ENCODE peak calls at places on chromosome 7, in six cellular contexts. M, G, F, I, N and R are unnamed samples. For H3K4me1 and H3K36me3, the result is how much of the 10 kb centered on the place peaks cover.

GRCh38 chr7:54615545-54615944 is 73.4 kb downstream of the VSTM2A start:
- DNase-seq in M (no peak), G (no peak), F (no peak), I (no peak), N (no peak), R (no peak)

GRCh38 chr7:47609803-47610452 is 28.0 kb upstream of the TNS3 start:
- DNase-seq in M (no peak), G (no peak), F (no peak), I (no peak), N (no peak), R (peak)

GRCh38 chr7:132738254-132738653 is 162.0 kb upstream of the PLXNA4 start:
- DNase-seq in M (no peak), G (no peak), F (no peak), I (no peak), N (peak), R (no peak)

GRCh38 chr7:106534271-106534846 is 126.6 kb downstream of the CCDC71L start:
- DNase-seq in M (no peak), G (peak), F (no peak), I (no peak), N (no peak), R (no peak)

GRCh38 chr7:34832020-34832419 is 174.0 kb downstream of the NPSR1 start:
- DNase-seq in M (no peak), G (no peak), F (no peak), I (no peak), N (no peak), R (no peak)

GRCh38 chr7:19522486-19522885 is 186.4 kb downstream of the POLR1F start:
- DNase-seq in M (no peak), G (no peak), F (no peak), I (no peak), N (no peak), R (no peak)

GRCh38 chr7:20331231-20331880 is 656 bp downstream of the ITGB8 start:
- DNase-seq in M (peak), G (peak), F (no peak), I (peak), N (peak), R (peak)

GRCh38 chr7:98613601-98614425 is 3.3 kb upstream of the NPTX2 start:
- DNase-seq in M (no peak), G (peak), F (no peak), I (no peak), N (no peak), R (no peak)

GRCh38 chr7:149621776-149622175 is 124.2 kb upstream of the ZNF746 start:
- DNase-seq in M (no peak), G (no peak), F (no peak), I (no peak), N (no peak), R (no peak)

GRCh38 chr7:51033722-51034530 is 251.2 kb upstream of the GRB10 start:
- DNase-seq in M (no peak), G (no peak), F (no peak), I (no peak), N (no peak), R (no peak)

GRCh38 chr7:4683043-4683883 is 1.2 kb downstream of the FOXK1 start:
- DNase-seq in M (peak), G (no peak), F (peak), I (peak), N (no peak), R (no peak)

GRCh38 chr7:140876519-140877248 is 48.0 kb downstream of the BRAF start:
- DNase-seq in M (no peak), G (no peak), F (no peak), I (no peak), N (peak), R (no peak)

GRCh38 chr7:142375710-142376313 is 118.0 kb upstream of the PRSS58 start:
- DNase-seq in M (no peak), G (peak), F (no peak), I (no peak), N (peak), R (no peak)

GRCh38 chr7:128903621-128904361 is 6.7 kb downstream of the KCP start:
- DNase-seq in M (no peak), G (no peak), F (no peak), I (peak), N (no peak), R (no peak)

GRCh38 chr7:102890971-102891692 is 21.7 kb upstream of the LRRC17 start:
- DNase-seq in M (no peak), G (no peak), F (no peak), I (no peak), N (no peak), R (no peak)

GRCh38 chr7:136050462-136050847 is 73.3 kb upstream of the MTPN start:
- DNase-seq in M (no peak), G (no peak), F (no peak), I (no peak), N (no peak), R (no peak)

GRCh38 chr7:117048114-117048853 is 95.0 kb downstream of the ST7 start:
- DNase-seq in M (no peak), G (no peak), F (no peak), I (no peak), N (no peak), R (no peak)

GRCh38 chr7:111752022-111752582 is 189.8 kb upstream of the IMMP2L start:
- DNase-seq in M (peak), G (peak), F (peak), I (peak), N (peak), R (peak)

GRCh38 chr7:88226886-88227516 is 7.2 kb upstream of the SRI start:
- DNase-seq in M (peak), G (no peak), F (no peak), I (no peak), N (peak), R (no peak)

GRCh38 chr7:92608380-92609322 is 18.5 kb upstream of the FAM133B start:
- DNase-seq in M (peak), G (peak), F (no peak), I (no peak), N (no peak), R (peak)

GRCh38 chr7:113804475-113805130 is 114.2 kb downstream of the PPP1R3A start:
- DNase-seq in M (no peak), G (no peak), F (no peak), I (no peak), N (no peak), R (no peak)

GRCh38 chr7:155973451-155973997 is 161.3 kb upstream of the SHH start:
- DNase-seq in M (peak), G (no peak), F (no peak), I (no peak), N (no peak), R (peak)

GRCh38 chr7:134885967-134886352 is 100.3 kb upstream of the AGBL3 start:
- DNase-seq in M (no peak), G (no peak), F (no peak), I (no peak), N (no peak), R (no peak)
- H3K4me1 ChIP-seq in M (under half), G (under half), F (under half), I (half or more), N (under half), R (under half)

GRCh38 chr7:12907774-12908173 is 220.3 kb downstream of the ARL4A start:
- DNase-seq in M (no peak), G (no peak), F (no peak), I (no peak), N (no peak), R (no peak)

GRCh38 chr7:12905671-12906070 is 218.2 kb downstream of the ARL4A start:
- DNase-seq in M (no peak), G (no peak), F (no peak), I (no peak), N (no peak), R (no peak)

GRCh38 chr7:12911053-12911452 is 223.6 kb downstream of the ARL4A start:
- DNase-seq in M (no peak), G (no peak), F (no peak), I (no peak), N (no peak), R (no peak)

GRCh38 chr7:12913002-12913401 is 225.6 kb downstream of the ARL4A start:
- DNase-seq in M (no peak), G (no peak), F (no peak), I (no peak), N (no peak), R (no peak)

GRCh38 chr7:12909483-12909882 is 222.1 kb downstream of the ARL4A start:
- DNase-seq in M (no peak), G (no peak), F (no peak), I (no peak), N (no peak), R (no peak)
- H3K27ac ChIP-seq in M (no peak), G (no peak), F (no peak), I (no peak), N (no peak), R (no peak)

DNA sequence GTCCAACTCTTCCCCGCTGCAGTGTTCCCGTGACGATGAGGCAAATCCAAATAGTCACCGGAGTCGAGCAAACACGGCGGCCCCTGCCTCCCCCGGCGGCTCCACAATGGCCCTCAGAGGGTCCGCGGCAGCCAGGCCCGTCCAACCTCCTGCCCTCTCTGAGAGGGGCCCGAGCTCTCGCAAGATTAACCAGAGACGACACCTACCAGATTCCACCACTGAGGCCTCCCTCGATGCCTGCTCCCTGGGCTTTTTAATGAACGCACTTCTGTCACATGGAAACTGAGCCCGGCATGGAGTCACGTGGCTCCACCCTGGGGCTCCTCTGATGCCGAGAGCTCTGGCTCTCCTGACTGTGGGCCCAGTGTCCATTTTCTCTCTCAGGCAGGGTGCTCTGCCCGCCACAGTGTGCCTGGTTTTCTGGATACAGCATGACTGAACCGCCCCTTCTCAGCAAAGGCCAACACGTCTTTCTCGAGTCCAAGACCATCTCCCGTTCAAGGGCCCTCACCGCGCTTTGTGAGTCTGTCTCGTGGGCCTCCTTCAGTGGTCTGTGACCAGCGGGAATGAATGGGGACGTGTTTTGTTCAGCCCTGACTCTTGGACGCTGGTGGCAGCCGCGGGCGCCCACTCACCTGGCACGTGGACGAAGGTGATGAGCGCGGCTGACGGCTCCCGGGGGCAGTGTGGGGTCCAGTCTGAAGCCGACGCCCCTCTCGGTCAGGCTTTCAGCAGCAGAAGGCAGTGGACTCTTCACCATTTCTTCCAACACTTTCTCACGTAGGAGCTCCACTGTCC is 30.1 kb downstream of the AMZ1 start:
- DNase-seq in M (no peak), G (no peak), F (no peak), I (no peak), N (no peak), R (no peak)
- H3K36me3 ChIP-seq in M (under half), G (under half), F (under half), I (under half), N (under half), R (under half)

DNA sequence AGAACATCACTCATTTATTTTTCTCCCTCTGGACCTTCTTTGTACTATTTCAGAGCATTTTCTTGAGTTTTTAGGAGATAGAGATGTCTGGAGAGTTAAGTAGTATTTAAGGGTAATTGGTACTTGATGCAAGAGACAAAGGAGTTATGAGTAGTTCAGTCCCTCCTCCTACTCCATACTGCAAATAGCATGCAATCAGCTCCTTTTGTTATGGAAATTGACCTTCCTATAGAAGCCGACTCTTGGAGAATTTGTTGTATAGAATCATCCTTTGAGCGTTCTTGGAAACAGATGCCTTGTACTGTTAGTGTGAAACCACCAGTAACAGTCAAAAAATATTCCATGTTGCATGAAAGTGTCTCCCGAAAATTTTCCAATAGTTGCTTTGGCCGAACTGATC is 428.2 kb upstream of the GALNT17 start:
- DNase-seq in M (no peak), G (peak), F (no peak), I (no peak), N (no peak), R (no peak)
- H3K4me1 ChIP-seq in M (under half), G (half or more), F (under half), I (under half), N (under half), R (under half)

GRCh38 chr7:1085910-1086421 is 1.9 kb upstream of the GPER1 start:
- DNase-seq in M (no peak), G (no peak), F (no peak), I (peak), N (peak), R (no peak)
- H3K27ac ChIP-seq in M (no peak), G (no peak), F (no peak), I (peak), N (no peak), R (no peak)

DNA sequence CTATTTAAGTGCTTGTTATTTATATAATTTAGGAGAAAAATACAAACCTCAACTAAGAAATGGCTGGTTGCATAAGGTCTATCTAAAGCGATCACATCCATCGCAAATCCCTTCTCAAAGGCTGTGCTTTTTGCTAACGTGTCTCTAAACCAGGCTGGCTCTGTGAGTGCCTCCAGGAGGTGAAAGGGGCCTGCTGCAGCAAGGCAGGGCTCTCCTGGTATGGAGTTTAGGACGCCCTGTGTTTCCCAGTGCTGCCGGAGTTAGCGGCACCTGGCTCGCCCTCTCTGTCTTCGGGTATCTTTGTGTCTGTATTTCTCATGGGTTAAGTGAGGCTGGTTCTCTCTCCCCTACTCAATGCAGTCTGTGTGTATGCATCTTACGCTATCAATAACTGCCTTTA is 68.4 kb upstream of the ATP6V0A4 start:
- DNase-seq in M (no peak), G (peak), F (no peak), I (no peak), N (no peak), R (no peak)
- H3K36me3 ChIP-seq in M (under half), G (under half), F (under half), I (under half), N (under half), R (under half)

GRCh38 chr7:821688-822087 is 10.6 kb upstream of the SUN1 start:
- DNase-seq in M (no peak), G (no peak), F (no peak), I (no peak), N (no peak), R (no peak)
- H3K4me1 ChIP-seq in M (under half), G (under half), F (under half), I (half or more), N (under half), R (under half)

GRCh38 chr7:94683066-94683465 is 27.1 kb upstream of the SGCE start:
- DNase-seq in M (no peak), G (no peak), F (no peak), I (no peak), N (no peak), R (no peak)

GRCh38 chr7:94675356-94675755 is 19.4 kb upstream of the SGCE start:
- DNase-seq in M (no peak), G (no peak), F (no peak), I (no peak), N (no peak), R (no peak)

GRCh38 chr7:94676431-94676830 is 20.5 kb upstream of the SGCE start:
- DNase-seq in M (no peak), G (no peak), F (no peak), I (no peak), N (no peak), R (no peak)

DNA sequence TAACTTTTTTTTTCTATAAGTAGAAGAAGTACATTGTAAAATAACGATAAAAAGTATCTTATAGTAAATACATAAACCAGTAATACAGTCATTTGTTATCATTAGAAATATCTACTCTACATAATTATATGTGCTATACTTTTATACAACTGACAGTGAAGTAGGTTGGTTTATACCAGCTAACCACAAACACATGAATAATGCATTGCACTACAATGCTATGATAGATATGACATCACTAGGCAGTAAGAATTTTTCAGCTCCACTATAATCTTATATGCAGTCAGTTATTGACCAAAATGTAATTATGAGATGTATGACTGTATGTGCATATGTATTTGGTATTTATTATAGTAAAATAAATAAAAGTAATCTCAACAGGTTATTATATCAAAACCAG is 23.4 kb upstream of the SGCE start:
- DNase-seq in M (no peak), G (no peak), F (no peak), I (no peak), N (no peak), R (no peak)
- H3K27ac ChIP-seq in M (no peak), G (no peak), F (no peak), I (no peak), N (no peak), R (no peak)